ENCODE peak calls at places on chromosomes 16 and 17, in five cellular contexts. O is colonic mucosa, Z is heart right ventricle, T is prostate gland, S is mucosa of descending colon. C is an unnamed sample.

GRCh38 chr17:57471941-57472368 is 215.6 kb downstream of the MSI2 start:
- DNase-seq in S (no peak), O (no peak), Z (no peak), T (no peak), C (no peak)

GRCh38 chr17:74380959-74381808 is 13.9 kb downstream of the GPR142 start:
- DNase-seq in S (peak), T (no peak), O (peak), Z (no peak), C (no peak)

GRCh38 chr17:18320301-18320700 is 5.2 kb downstream of the SMCR8 start:
- DNase-seq in S (no peak), Z (no peak), T (no peak), O (no peak), C (no peak)

GRCh38 chr17:55622547-55622946 is 100.1 kb downstream of the TMEM100 start:
- DNase-seq in O (no peak), S (no peak), Z (no peak), T (no peak), C (no peak)

GRCh38 chr16:10578474-10579316 is 1.7 kb downstream of the EMP2 start:
- DNase-seq in S (peak), T (peak), Z (peak), O (peak), C (no peak)

GRCh38 chr16:85709766-85710423 is 21.1 kb upstream of the GINS2 start:
- DNase-seq in Z (no peak), S (no peak), O (no peak), T (no peak), C (no peak)

GRCh38 chr16:14487579-14487978 is 142.5 kb downstream of the PARN start:
- DNase-seq in Z (no peak), S (no peak), O (peak), T (no peak), C (no peak)

GRCh38 chr17:34358631-34359030 is 2.4 kb downstream of the CCL13 start:
- DNase-seq in Z (no peak), O (no peak), T (no peak), S (no peak), C (no peak)

GRCh38 chr17:51796026-51796425 is 362.5 kb downstream of the CA10 start:
- DNase-seq in T (no peak), Z (no peak), O (no peak), S (no peak), C (no peak)

GRCh38 chr17:43830510-43831145 is 2.3 kb downstream of the MPP3 start:
- DNase-seq in Z (no peak), O (no peak), T (no peak), S (no peak), C (no peak)

GRCh38 chr17:48460055-48460454 is 30.0 kb upstream of the SKAP1 start:
- DNase-seq in S (no peak), O (no peak), T (no peak), Z (no peak), C (no peak)

GRCh38 chr17:74892974-74893911 is at the start of gene FADS6:
- DNase-seq in Z (no peak), T (no peak), O (no peak), S (no peak), C (no peak)

GRCh38 chr17:54530398-54530797 is 370.3 kb upstream of the TOM1L1 start:
- DNase-seq in Z (no peak), S (no peak), O (no peak), T (no peak), C (no peak)

GRCh38 chr17:79201536-79202227 is 127.1 kb downstream of the ENGASE start:
- DNase-seq in S (no peak), T (no peak), O (no peak), Z (no peak), C (no peak)

GRCh38 chr16:25014500-25015147 is 545 bp downstream of the ARHGAP17 start:
- DNase-seq in O (peak), S (peak), T (peak), Z (peak), C (no peak)

GRCh38 chr16:89446136-89446974 is 44.0 kb downstream of the ANKRD11 start:
- DNase-seq in O (no peak), Z (no peak), T (no peak), S (peak), C (no peak)

GRCh38 chr16:86110726-86111125 is 211.8 kb downstream of the IRF8 start:
- DNase-seq in T (no peak), S (no peak), Z (no peak), O (no peak), C (no peak)

GRCh38 chr16:56931253-56931768 is 631 bp upstream of the HERPUD1 start:
- DNase-seq in O (peak), T (peak), S (peak), Z (peak), C (no peak)

GRCh38 chr17:57305329-57305728 is 49.0 kb downstream of the MSI2 start:
- DNase-seq in S (no peak), Z (no peak), T (no peak), O (no peak), C (no peak)

GRCh38 chr17:18093616-18094408 is 6.1 kb downstream of the DRG2 start:
- DNase-seq in O (no peak), T (peak), S (no peak), Z (peak), C (no peak)

GRCh38 chr17:78329263-78330059 is 30.4 kb downstream of the SOCS3 start:
- DNase-seq in O (no peak), T (no peak), S (no peak), Z (no peak), C (no peak)

GRCh38 chr17:59406808-59407381 is 75.4 kb downstream of the YPEL2 start:
- DNase-seq in Z (peak), S (no peak), O (no peak), T (no peak), C (no peak)

GRCh38 chr16:17101646-17102045 is 369.1 kb downstream of the XYLT1 start:
- DNase-seq in S (no peak), Z (no peak), O (no peak), T (no peak), C (no peak)

GRCh38 chr17:66580178-66580577 is 254.7 kb upstream of the CACNG5 start:
- DNase-seq in S (no peak), Z (peak), T (no peak), O (peak), C (no peak)

GRCh38 chr17:43562679-43563146 is 16.6 kb upstream of the ETV4 start:
- DNase-seq in Z (no peak), O (no peak), S (no peak), T (no peak), C (no peak)

GRCh38 chr17:57372156-57372555 is 115.8 kb downstream of the MSI2 start:
- DNase-seq in T (no peak), Z (no peak), S (no peak), O (no peak), C (no peak)

GRCh38 chr17:55735784-55736405 is 13.2 kb upstream of the TMEM100 start:
- DNase-seq in T (no peak), O (peak), S (no peak), Z (peak), C (no peak)

GRCh38 chr17:75910699-75911098 is 6.0 kb upstream of the MRPL38 start:
- DNase-seq in T (peak), Z (no peak), O (no peak), S (no peak), C (no peak)

GRCh38 chr16:17367034-17367433 is 103.7 kb downstream of the XYLT1 start:
- DNase-seq in Z (no peak), T (no peak), O (no peak), S (peak), C (no peak)

GRCh38 chr16:57262841-57263584 is 18.0 kb downstream of the ARL2BP start:
- DNase-seq in O (no peak), T (no peak), Z (no peak), S (no peak), C (no peak)

GRCh38 chr16:88382491-88383400 is at the start of gene ZNF469:
- DNase-seq in T (no peak), O (no peak), S (peak), Z (no peak), C (no peak)

GRCh38 chr17:7004398-7005253 is 7.8 kb upstream of the RNASEK start:
- DNase-seq in S (no peak), O (peak), T (peak), Z (peak), C (no peak)

DNA sequence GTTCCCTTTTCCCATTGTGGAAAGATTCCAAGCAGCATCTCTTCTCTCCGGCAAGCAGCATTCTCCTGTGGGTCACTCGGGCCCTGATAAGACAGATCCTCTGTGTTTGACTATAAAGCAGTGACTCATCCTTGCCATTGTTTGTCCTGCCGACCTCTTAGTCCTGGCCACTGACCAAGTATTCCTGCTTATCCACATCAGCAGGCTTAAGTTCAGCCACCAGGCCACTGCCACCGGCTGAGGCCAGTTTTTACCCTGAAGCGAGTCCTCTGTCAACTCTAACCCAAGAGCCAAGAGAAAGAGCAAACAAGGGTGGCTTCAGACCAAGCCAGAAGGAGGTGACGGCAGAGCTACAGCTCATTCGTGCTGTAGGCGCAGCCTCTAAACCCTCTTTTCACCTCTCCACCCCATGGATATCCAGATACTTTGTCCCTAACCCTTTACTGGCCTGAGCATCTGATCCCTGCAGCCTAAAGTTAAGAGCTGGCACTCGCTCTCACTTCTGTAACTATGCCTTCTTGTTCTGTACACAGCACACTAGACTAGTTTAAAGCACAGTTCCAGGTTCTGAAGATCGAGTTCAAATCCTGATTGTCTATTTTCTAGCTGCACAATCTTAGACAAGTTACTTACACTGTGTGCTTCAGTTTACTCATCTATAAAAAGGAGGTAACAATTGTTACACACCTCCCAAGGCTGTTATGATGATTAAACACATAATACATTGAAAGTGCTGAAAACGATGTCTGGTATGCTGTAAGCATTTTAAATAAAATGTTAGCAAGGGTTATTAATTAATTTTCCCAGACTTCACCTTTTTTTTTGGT is 31.0 kb downstream of the SOX9 start:
- DNase-seq in O (peak), T (peak), Z (peak), S (no peak), C (no peak)
- H3K4me3 ChIP-seq in O (no peak), T (no peak), Z (no peak), S (no peak), C (no peak)

GRCh38 chr17:81264640-81265039 is 25.5 kb downstream of the NDUFAF8 start:
- DNase-seq in O (no peak), S (no peak), Z (no peak), T (no peak), C (no peak)

GRCh38 chr17:81265576-81265975 is 26.5 kb downstream of the NDUFAF8 start:
- DNase-seq in T (no peak), Z (no peak), O (no peak), S (no peak), C (no peak)

GRCh38 chr17:81261582-81262336 is 22.6 kb downstream of the NDUFAF8 start:
- DNase-seq in S (no peak), O (no peak), T (no peak), Z (no peak), C (no peak)

GRCh38 chr17:81261096-81261495 is 22.0 kb downstream of the NDUFAF8 start:
- DNase-seq in O (no peak), S (no peak), T (no peak), Z (no peak), C (no peak)

DNA sequence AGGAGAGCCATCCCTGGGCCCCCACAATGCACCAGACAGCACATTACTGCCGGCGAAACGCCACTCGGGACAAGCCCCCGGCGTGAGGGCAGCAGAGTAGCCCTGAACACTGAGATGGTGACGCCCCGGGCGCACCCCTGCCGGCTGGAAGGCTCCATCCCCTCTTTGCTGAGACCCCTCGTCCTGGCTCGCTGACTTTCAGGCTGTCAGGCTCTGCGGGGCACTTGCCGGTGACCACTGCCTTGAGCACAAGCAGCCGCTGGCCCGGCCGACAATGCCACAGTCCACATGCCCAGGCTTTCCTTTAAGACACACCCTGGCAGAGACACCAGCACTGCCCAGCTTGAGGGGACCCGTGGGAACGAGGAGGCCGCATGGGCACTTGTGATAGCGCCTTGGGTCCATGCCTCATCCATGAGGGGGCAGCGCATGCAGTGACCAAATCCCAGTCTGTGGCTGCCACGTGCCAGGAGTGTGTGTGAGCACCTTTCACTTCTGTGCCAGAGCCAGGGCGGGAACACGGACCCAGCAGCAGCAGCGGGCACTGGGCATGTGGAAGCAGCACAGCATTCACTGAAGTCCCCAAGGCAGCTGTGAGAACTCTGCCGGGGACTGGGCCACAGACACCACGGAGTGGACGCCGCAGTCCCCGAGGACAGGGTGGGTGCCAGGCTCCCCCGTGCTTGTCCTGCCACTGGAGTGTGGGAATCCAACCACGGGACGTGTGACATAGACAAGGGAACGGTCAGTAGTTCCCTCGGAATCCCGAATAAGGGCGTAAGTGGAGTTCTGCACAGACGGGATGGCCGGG is 24.5 kb downstream of the NDUFAF8 start:
- DNase-seq in O (no peak), T (no peak), S (no peak), Z (no peak), C (no peak)
- H3K4me3 ChIP-seq in O (no peak), T (no peak), S (no peak), Z (no peak), C (no peak)

DNA sequence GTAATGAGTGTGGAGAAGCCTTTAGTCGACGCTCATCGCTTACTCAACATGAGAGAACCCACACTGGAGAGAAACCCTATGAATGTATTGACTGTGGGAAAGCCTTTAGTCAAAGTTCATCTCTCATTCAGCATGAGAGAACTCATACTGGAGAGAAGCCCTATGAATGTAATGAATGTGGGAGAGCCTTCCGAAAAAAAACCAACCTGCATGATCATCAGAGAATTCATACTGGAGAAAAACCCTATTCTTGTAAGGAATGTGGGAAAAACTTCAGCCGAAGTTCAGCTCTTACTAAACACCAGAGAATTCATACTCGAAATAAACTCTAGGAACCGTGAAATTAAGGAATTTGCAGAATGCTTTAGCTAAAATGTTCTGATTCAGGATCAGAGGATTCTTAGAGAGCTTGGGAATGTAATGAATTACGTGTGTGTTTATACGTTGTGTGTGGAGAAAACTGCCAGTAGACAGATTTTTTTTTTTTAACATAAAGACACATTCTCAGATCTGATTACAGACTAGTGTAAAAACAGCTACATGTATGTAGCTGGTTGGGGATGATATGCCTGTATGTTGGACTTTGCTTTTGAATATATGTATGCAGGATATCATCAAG is 25.4 kb downstream of the ZFP90 start:
- DNase-seq in S (no peak), O (no peak), Z (no peak), T (no peak), C (no peak)
- H3K4me3 ChIP-seq in S (no peak), O (no peak), Z (no peak), T (no peak), C (no peak)

DNA sequence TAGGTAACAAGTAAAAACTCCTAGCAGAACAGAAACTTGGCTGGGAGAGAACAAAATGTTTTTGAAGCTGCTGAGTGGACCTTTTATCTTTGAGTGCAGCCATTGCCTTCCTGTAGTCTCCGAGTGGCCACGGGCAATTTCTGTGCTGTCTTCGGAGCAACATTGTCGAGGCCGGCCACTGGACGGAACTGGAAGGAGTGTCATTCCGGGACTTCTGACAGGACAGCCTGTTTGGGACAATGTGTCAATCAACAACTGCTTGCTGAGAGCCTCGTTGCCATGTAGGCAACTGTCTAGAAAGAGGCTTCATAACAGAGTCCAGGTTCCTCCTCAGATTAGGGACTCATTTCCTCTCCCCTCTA is 96.2 kb upstream of the CDYL2 start:
- DNase-seq in O (no peak), T (no peak), S (no peak), Z (no peak), C (no peak)
- H3K4me3 ChIP-seq in O (no peak), T (no peak), S (no peak), Z (no peak), C (no peak)

GRCh38 chr16:2148714-2149629 is 547 bp downstream of the RAB26 start:
- DNase-seq in T (no peak), S (peak), O (peak), Z (no peak), C (peak)

GRCh38 chr16:2152695-2153506 is 2.7 kb upstream of the TRAF7 start:
- DNase-seq in Z (no peak), T (no peak), O (peak), S (peak), C (peak)

GRCh38 chr16:2149630-2150417 is 1.4 kb downstream of the RAB26 start:
- DNase-seq in Z (no peak), S (peak), O (no peak), T (no peak), C (peak)

GRCh38 chr16:2151188-2152091 is 3.0 kb downstream of the RAB26 start:
- DNase-seq in O (no peak), T (no peak), Z (no peak), S (peak), C (peak)

DNA sequence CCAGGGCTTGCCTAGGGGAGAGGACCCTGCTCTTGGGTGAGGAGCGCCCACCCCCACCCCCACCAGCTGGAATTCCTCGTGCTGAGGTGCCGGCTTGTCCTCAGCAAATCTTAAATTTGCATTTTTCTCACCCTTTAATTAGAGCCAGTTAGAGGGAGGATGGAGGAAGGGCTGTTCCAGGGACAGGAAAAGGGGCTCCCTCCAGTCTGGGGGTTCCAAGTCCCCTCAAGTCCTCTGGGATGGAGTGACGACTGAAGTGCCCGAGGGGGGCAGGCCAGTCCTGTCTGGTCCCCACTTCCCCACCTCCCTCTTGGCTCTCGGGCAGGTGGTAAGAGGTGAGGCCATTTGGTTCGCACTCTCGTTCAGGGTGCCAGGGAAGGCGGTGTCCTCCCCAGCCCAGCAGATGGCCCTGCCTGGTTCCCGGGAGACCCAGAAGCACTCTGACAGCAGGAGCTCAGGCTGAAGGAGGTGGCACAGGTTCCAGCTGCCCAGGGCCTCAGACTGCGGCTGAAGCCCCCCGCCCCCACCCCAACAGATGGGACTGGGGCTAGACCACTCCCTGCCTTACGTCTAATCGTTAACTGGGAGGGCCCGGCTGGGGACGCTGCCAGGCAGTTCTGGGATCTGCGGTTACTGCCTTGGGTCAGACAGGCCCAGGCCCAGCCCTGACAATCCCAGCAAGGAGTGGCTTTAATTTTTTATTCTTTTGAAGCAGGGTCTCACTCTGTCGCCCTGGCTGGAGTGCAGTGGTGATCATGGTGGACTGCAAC is 2.2 kb downstream of the RAB26 start:
- DNase-seq in T (no peak), Z (no peak), O (peak), S (peak), C (peak)
- H3K4me3 ChIP-seq in T (no peak), Z (no peak), O (no peak), S (no peak), C (no peak)

GRCh38 chr17:15341966-15342365 is 569 bp upstream of the TEKT3 start:
- DNase-seq in T (no peak), O (no peak), Z (no peak), S (no peak), C (no peak)
- H3K4me3 ChIP-seq in T (no peak), O (peak), Z (peak), S (no peak), C (no peak)

C was measured in GM06990.